ENCODE peak calls at places on chromosomes 16 and 17, in nine cellular contexts. F is NCI-H524, U is GM19239, C is AG09309, S is T-helper 1 cell, K is AG10803, H is amniotic stem cell, N is IMR-90, D is nephron progenitor cell. W is an unnamed sample.

GRCh38 chr16:83813818-83814653 is 6.3 kb downstream of the HSBP1 start:
- DNase-seq in C (peak; percentile 53), H (no peak), N (peak; percentile 80), K (peak; percentile 92), F (no peak), U (no peak), D (no peak), S (no peak), W (no peak)

GRCh38 chr17:3915642-3916012 is 638 bp downstream of the P2RX1 start:
- DNase-seq in K (no peak), H (no peak), F (no peak), D (no peak), U (no peak), C (no peak), S (no peak), N (no peak), W (no peak)

GRCh38 chr17:35808240-35808961 is 883 bp upstream of the TAF15 start:
- DNase-seq in D (no peak), N (no peak), F (no peak), H (no peak), K (no peak), S (no peak), C (no peak), U (no peak), W (no peak)

GRCh38 chr16:84918006-84918909 is 93.1 kb downstream of the ZDHHC7 start:
- DNase-seq in S (no peak), C (no peak), N (no peak), F (no peak), H (no peak), U (no peak), D (no peak), K (no peak), W (no peak)

GRCh38 chr16:71297252-71297651 is 8.1 kb upstream of the CMTR2 start:
- DNase-seq in U (no peak), C (no peak), K (no peak), D (no peak), N (peak; percentile 1), F (no peak), S (no peak), H (no peak), W (no peak)

GRCh38 chr17:59893617-59894100 is 738 bp downstream of the RPS6KB1 start:
- DNase-seq in H (peak; percentile 4), C (no peak), S (no peak), F (peak; percentile 28), K (peak; percentile 12), D (no peak), U (no peak), N (peak; percentile 8), W (no peak)

GRCh38 chr17:76240461-76241204 is at the start of gene RNF157:
- DNase-seq in N (peak; percentile 48), C (no peak), K (no peak), S (peak; percentile 76), D (peak; percentile 84), U (peak; percentile 84), F (peak; percentile 56), H (no peak), W (peak; percentile 57)

GRCh38 chr17:62648247-62648953 is 20.9 kb downstream of the MRC2 start:
- DNase-seq in S (no peak), C (no peak), D (no peak), U (no peak), F (peak; percentile 75), K (no peak), H (no peak), N (peak; percentile 29), W (no peak)

GRCh38 chr17:59165933-59166342 is 10.4 kb downstream of the PRR11 start:
- DNase-seq in H (no peak), C (no peak), N (peak; percentile 60), U (peak; percentile 31), F (no peak), D (peak; percentile 51), S (no peak), K (peak; percentile 62), W (no peak)

GRCh38 chr17:55265434-55266021 is 768 bp downstream of the HLF start:
- DNase-seq in C (no peak), S (no peak), D (peak; percentile 48), H (no peak), F (no peak), K (no peak), N (no peak), U (no peak), W (no peak)

GRCh38 chr17:59151007-59151406 is 4.0 kb downstream of the SKA2 start:
- DNase-seq in D (no peak), H (no peak), N (peak; percentile 6), C (no peak), U (no peak), K (no peak), F (no peak), S (no peak), W (no peak)

GRCh38 chr16:58499615-58500328 is at the start of gene NDRG4:
- DNase-seq in F (peak; percentile 95), C (peak; percentile 14), K (peak; percentile 75), U (no peak), S (no peak), H (peak; percentile 22), N (peak; percentile 87), D (peak; percentile 82), W (no peak)

W was measured in NK-92 treated with Interleukin-12 subunit alpha and Interleukin-12 subunit beta, amount 100 ng/mL, for 24 hours.